ENCODE peak calls at places on chromosomes 6 and 20, in seven cellular contexts. E is IMR-90, Y is WTC11, V is AG04450, G is epithelial cell of proximal tubule, D is H9, W is GM13977. B is an unnamed sample.

GRCh38 chr6:32931211-32931610 is 9.6 kb downstream of the HLA-DMB start:
- DNase-seq in V (no peak), G (no peak), E (no peak), D (no peak), Y (no peak), W (no peak), B (no peak)

GRCh38 chr6:75802366-75802765 is 53.3 kb downstream of the MYO6 start:
- DNase-seq in V (no peak), E (peak; percentile 10), G (peak; percentile 2), W (no peak), D (no peak), Y (no peak), B (no peak)

GRCh38 chr6:87155272-87155919 is at the start of gene ZNF292:
- DNase-seq in W (peak; percentile 91), D (peak; percentile 96), Y (peak; percentile 95), V (peak; percentile 94), G (peak; percentile 56), E (peak; percentile 97), B (peak; percentile 92)

GRCh38 chr20:47661714-47662113 is 123.6 kb downstream of the SULF2 start:
- DNase-seq in W (no peak), E (no peak), G (no peak), D (no peak), V (no peak), Y (no peak), B (no peak)

GRCh38 chr6:85329193-85329592 is 120.7 kb upstream of the NT5E start:
- DNase-seq in E (no peak), D (no peak), V (no peak), W (no peak), Y (no peak), G (no peak), B (no peak)

GRCh38 chr6:36349240-36349639 is 12.6 kb upstream of the BNIP5 start:
- DNase-seq in G (no peak), E (no peak), D (no peak), Y (no peak), V (no peak), W (no peak), B (no peak)

GRCh38 chr6:141957271-141957670 is 175.5 kb upstream of the GJE1 start:
- DNase-seq in W (no peak), V (no peak), Y (no peak), E (no peak), D (no peak), G (no peak), B (no peak)

GRCh38 chr20:46767127-46767761 is 57.8 kb downstream of the SLC2A10 start:
- DNase-seq in G (no peak), D (peak; percentile 51), E (peak; percentile 36), W (peak; percentile 42), V (no peak), Y (peak; percentile 70), B (no peak)

GRCh38 chr6:107622269-107622668 is 132.4 kb downstream of the SOBP start:
- DNase-seq in G (no peak), W (no peak), E (no peak), Y (no peak), V (no peak), D (no peak), B (no peak)

GRCh38 chr6:2970753-2971419 is 481 bp downstream of the SERPINB6 start:
- DNase-seq in V (no peak), G (no peak), D (no peak), W (peak; percentile 60), E (peak; percentile 49), Y (peak; percentile 48), B (no peak)

GRCh38 chr6:155188707-155189496 is 74.9 kb upstream of the CLDN20 start:
- DNase-seq in D (no peak), Y (no peak), E (peak; percentile 100), G (no peak), W (no peak), V (peak; percentile 96), B (peak; percentile 87)

GRCh38 chr6:34792605-34793500 is 970 bp downstream of the BLTP3A start:
- DNase-seq in V (no peak), Y (peak; percentile 25), G (peak; percentile 43), W (peak; percentile 62), E (peak; percentile 55), D (peak; percentile 40), B (no peak)

GRCh38 chr20:34543457-34544056 is 15.0 kb upstream of the MAP1LC3A start:
- DNase-seq in E (no peak), Y (no peak), D (no peak), V (no peak), G (no peak), W (no peak), B (no peak)

GRCh38 chr6:118324081-118324480 is 224.0 kb upstream of the PLN start:
- DNase-seq in E (no peak), W (no peak), D (no peak), V (no peak), Y (peak; percentile 15), G (no peak), B (no peak)

GRCh38 chr6:119227377-119227776 is 122.2 kb downstream of the MAN1A1 start:
- DNase-seq in G (no peak), D (no peak), W (no peak), V (no peak), Y (no peak), E (no peak), B (no peak)

GRCh38 chr6:170176621-170177382 is 114.1 kb downstream of the DLL1 start:
- DNase-seq in E (no peak), V (no peak), D (no peak), Y (no peak), G (no peak), W (peak; percentile 29), B (no peak)

GRCh38 chr6:32244946-32245398 is 21.1 kb upstream of the NOTCH4 start:
- DNase-seq in Y (peak; percentile 87), D (peak; percentile 77), G (no peak), W (peak; percentile 78), E (peak; percentile 63), V (peak; percentile 39), B (peak; percentile 52)

GRCh38 chr6:40325041-40325440 is 262.1 kb downstream of the LRFN2 start:
- DNase-seq in W (no peak), G (no peak), E (no peak), Y (no peak), D (no peak), V (no peak), B (no peak)

GRCh38 chr20:50655325-50655880 is 35.9 kb downstream of the RIPOR3 start:
- DNase-seq in Y (no peak), E (peak; percentile 88), V (peak; percentile 93), G (no peak), D (no peak), W (no peak), B (peak; percentile 90)

GRCh38 chr6:38021029-38021428 is 201.5 kb downstream of the ZFAND3 start:
- DNase-seq in E (no peak), V (no peak), D (no peak), Y (no peak), W (no peak), G (no peak), B (no peak)

GRCh38 chr6:158353851-158354508 is 41.7 kb downstream of the TULP4 start:
- DNase-seq in E (peak; percentile 47), D (no peak), G (no peak), Y (no peak), W (no peak), V (no peak), B (no peak)

GRCh38 chr20:50690562-50690978 is 772 bp downstream of the RIPOR3 start:
- DNase-seq in Y (no peak), W (no peak), E (no peak), G (no peak), D (no peak), V (no peak), B (no peak)

DNA sequence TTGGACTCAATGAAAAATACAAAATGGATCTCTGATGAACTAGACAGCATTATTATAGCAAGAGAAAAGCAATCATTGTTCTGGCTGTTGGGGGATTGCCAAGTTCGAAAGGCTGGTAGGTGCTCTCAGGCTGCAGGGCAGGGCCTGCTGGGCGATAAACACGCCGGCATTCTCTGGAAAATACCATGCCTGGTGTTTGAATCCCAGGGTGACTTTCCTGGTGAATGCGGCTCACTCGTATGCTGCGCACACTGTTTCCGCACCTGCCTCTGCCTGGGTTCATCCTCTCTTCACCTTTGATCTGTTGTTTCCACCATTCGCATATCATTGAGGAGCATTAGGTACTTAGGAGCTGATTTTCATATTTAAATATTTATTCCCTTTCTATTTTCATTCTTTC is 37.4 kb downstream of the GCNT2 start:
- DNase-seq in Y (peak; percentile 65), D (peak; percentile 83), V (no peak), G (no peak), W (no peak), E (no peak), B (no peak)
- TF ChIP-seq CTCF in Y (no peak), D (no peak), V (no peak), G (no peak), W (no peak), E (no peak), B (no peak)

GRCh38 chr20:38751360-38751976 is 3.2 kb downstream of the ACTR5 start:
- DNase-seq in E (peak; percentile 46), V (no peak), D (no peak), G (no peak), Y (no peak), W (peak; percentile 57), B (no peak)

GRCh38 chr20:38752029-38752428 is 3.8 kb downstream of the ACTR5 start:
- DNase-seq in W (no peak), G (no peak), D (no peak), Y (no peak), E (no peak), V (no peak), B (no peak)

GRCh38 chr20:38755324-38755910 is 7.2 kb downstream of the ACTR5 start:
- DNase-seq in V (no peak), E (no peak), W (no peak), G (no peak), Y (no peak), D (no peak), B (no peak)

GRCh38 chr20:38757145-38757800 is 9.0 kb downstream of the ACTR5 start:
- DNase-seq in Y (no peak), E (no peak), G (no peak), W (no peak), V (no peak), D (no peak), B (no peak)

GRCh38 chr20:38754924-38755323 is 6.7 kb downstream of the ACTR5 start:
- DNase-seq in D (no peak), V (no peak), E (no peak), W (no peak), G (no peak), Y (no peak), B (no peak)
- TF ChIP-seq CTCF in D (no peak), V (no peak), E (no peak), W (no peak), G (no peak), Y (no peak), B (no peak)

GRCh38 chr6:156942266-156942665 is 165.1 kb downstream of the ARID1B start:
- DNase-seq in D (peak; percentile 57), W (no peak), V (no peak), Y (peak; percentile 48), E (no peak), G (no peak), B (no peak)
- TF ChIP-seq CTCF in D (peak; percentile 25), W (peak; percentile 21), V (no peak), Y (no peak), E (no peak), G (no peak), B (no peak)

DNA sequence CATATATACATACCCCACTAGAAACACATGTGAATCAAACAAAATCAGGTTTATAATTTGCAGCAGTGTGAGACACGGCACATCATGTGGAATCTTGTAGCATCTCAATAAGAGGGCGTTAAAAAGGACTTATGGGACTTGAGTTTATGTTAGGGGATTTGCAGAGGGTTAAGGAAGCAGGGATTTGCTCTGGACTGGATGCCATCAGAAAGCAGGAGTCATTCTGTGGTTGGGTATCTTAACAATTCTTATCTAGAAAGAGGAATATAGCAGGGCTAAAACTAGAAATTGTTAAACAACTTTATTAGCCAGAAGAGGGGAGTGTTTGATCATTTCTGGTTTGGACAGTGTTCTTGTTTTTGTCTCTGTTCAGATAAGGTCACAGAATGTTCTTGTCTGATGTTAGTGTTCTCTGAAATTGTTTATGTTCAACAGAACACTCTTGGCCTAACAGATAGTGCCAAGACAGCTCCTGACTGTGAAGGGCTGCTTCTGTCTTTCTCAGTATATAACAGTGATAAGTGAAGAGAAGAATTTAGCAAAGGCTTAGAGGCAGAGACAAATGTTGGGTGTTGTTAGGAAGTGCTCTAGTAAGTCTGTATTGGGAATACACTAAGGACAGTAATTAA is 39.2 kb downstream of the LIN28B start:
- DNase-seq in G (no peak), E (peak; percentile 19), Y (no peak), D (no peak), W (peak; percentile 18), V (no peak), B (no peak)
- TF ChIP-seq CTCF in G (no peak), E (peak; percentile 27), Y (no peak), D (no peak), W (no peak), V (no peak), B (peak; percentile 10)